ENCODE peak calls at places on chromosomes 3 and 15, in four cellular contexts. V, H, W and Y are unnamed samples.

GRCh38 chr15:38551720-38552627 is 12.6 kb downstream of the RASGRP1 start:
- DNase-seq in V (no peak), H (no peak), W (no peak), Y (no peak)

GRCh38 chr3:142022381-142022780 is 127.0 kb downstream of the TFDP2 start:
- DNase-seq in V (peak), H (no peak), W (peak), Y (no peak)

GRCh38 chr3:71753716-71754609 is at the start of gene GPR27:
- DNase-seq in V (no peak), H (no peak), W (no peak), Y (no peak)

GRCh38 chr3:41846850-41847249 is 115.1 kb downstream of the ULK4 start:
- DNase-seq in V (no peak), H (no peak), W (no peak), Y (no peak)

GRCh38 chr3:73874596-73874995 is 249.9 kb upstream of the PDZRN3 start:
- DNase-seq in V (no peak), H (no peak), W (no peak), Y (no peak)

GRCh38 chr15:32888221-32888761 is 170.5 kb downstream of the GREM1 start:
- DNase-seq in V (no peak), H (no peak), W (no peak), Y (no peak)

GRCh38 chr15:77266708-77267387 is 153.1 kb downstream of the PEAK1 start:
- DNase-seq in V (no peak), H (peak), W (no peak), Y (peak)

GRCh38 chr3:108914774-108915641 is 38.7 kb downstream of the GUCA1C start:
- DNase-seq in V (peak), H (peak), W (peak), Y (peak)

GRCh38 chr3:80232760-80233159 is 465.0 kb upstream of the ROBO1 start:
- DNase-seq in V (no peak), H (no peak), W (no peak), Y (peak)

GRCh38 chr3:57128863-57129602 is 36.1 kb downstream of the IL17RD start:
- DNase-seq in V (no peak), H (no peak), W (no peak), Y (no peak)

GRCh38 chr3:10780922-10781321 is 35.1 kb upstream of the SLC6A11 start:
- DNase-seq in V (no peak), H (no peak), W (no peak), Y (no peak)

GRCh38 chr3:10786640-10787039 is 29.4 kb upstream of the SLC6A11 start:
- DNase-seq in V (no peak), H (no peak), W (no peak), Y (no peak)

GRCh38 chr3:10782011-10782410 is 34.0 kb upstream of the SLC6A11 start:
- DNase-seq in V (no peak), H (no peak), W (no peak), Y (no peak)

GRCh38 chr3:10780243-10780642 is 35.8 kb upstream of the SLC6A11 start:
- DNase-seq in V (no peak), H (no peak), W (no peak), Y (no peak)

DNA sequence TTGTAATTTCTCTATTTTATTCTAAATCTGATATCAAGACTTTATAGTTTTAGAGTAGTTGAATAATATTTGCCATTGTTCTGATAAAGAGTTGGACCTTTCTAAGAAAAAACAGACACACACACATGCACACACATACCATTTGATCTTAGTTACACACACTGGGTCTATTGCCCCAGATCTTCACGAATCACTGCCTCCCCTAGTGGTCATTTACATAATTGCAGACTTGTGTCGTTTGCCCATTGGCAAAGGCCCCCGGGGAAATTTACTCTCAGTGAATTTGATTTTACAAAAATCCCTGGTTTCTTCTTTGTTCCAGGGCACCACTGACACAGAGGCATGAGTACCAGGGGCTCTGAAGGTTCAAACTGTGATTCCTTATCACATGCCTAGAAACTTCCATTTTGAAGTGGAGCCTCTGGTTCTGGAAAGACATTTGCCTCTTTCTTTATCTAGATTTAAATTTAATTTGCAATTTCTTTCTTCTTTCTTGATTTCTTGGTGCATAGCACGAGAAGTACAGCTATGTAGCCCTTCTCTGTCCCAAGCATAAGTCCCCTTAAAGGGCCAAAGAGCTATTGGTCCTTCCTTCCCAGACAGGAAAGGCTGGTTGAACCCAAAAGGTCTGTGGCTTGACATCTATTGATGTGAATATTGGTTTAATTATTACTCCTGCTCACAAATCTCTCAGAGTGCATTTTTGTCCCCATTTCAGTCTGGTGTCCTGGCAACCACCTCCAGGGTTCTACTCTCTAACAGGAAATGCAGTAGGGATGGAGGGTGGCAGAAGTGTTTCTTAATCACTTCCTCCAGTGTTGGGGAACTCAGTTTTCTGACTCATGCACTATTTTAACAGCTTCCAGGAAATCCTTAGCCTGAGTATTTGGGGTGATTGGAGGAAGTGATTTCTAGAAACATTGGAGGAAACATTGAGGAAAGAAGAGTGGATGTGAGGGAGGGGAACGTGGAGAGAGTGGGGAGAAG is 32.4 kb upstream of the SLC6A11 start:
- DNase-seq in V (peak), H (peak), W (no peak), Y (peak)
- TF ChIP-seq EGR1 in V (no peak), H (no peak), W (no peak), Y (no peak)

GRCh38 chr3:31960793-31961431 is 20.1 kb downstream of the OSBPL10 start:
- DNase-seq in V (no peak), H (peak), W (no peak), Y (no peak)

GRCh38 chr3:31958721-31959152 is 22.3 kb downstream of the OSBPL10 start:
- DNase-seq in V (no peak), H (no peak), W (no peak), Y (peak)

GRCh38 chr3:31962801-31963205 is 18.3 kb downstream of the OSBPL10 start:
- DNase-seq in V (no peak), H (no peak), W (no peak), Y (no peak)

GRCh38 chr3:31957106-31957505 is 24.0 kb downstream of the OSBPL10 start:
- DNase-seq in V (no peak), H (no peak), W (no peak), Y (peak)

GRCh38 chr3:31959951-31960792 is 20.9 kb downstream of the OSBPL10 start:
- DNase-seq in V (no peak), H (no peak), W (no peak), Y (no peak)
- TF ChIP-seq EGR1 in V (no peak), H (no peak), W (no peak), Y (no peak)

DNA sequence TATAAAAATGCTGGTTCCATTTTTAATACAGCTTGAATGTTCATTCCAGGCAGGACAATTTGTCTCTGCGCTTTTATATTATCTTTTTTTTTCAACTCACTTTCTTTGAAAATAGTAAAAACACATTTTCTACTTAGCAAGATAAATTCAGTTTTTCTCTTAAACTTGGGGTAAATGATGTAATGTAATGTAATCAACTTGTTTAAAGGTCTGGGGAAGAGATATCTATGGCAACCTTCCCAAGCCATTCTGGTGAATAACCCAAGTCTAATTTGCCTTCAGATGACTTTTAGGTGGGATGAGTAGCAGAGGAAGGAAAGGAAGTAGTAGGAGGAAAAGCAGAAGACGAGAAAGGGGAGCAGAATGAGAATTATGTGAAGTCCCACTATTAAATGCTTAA is 335.1 kb downstream of the SV2B start:
- DNase-seq in V (no peak), H (no peak), W (no peak), Y (no peak)
- TF ChIP-seq EGR1 in V (no peak), H (no peak), W (no peak), Y (no peak)

GRCh38 chr3:197595470-197596185 is 39.9 kb upstream of the BDH1 start:
- DNase-seq in V (no peak), H (no peak), W (no peak), Y (no peak)
- TF ChIP-seq EGR1 in V (no peak), H (no peak), W (no peak), Y (no peak)

GRCh38 chr3:61901481-61901880 is 340.1 kb downstream of the PTPRG start:
- DNase-seq in V (no peak), H (no peak), W (no peak), Y (no peak)

GRCh38 chr3:61907210-61907609 is 345.8 kb downstream of the PTPRG start:
- DNase-seq in V (no peak), H (no peak), W (no peak), Y (no peak)

GRCh38 chr3:61903074-61903473 is 341.7 kb downstream of the PTPRG start:
- DNase-seq in V (no peak), H (no peak), W (no peak), Y (no peak)

GRCh38 chr3:61901986-61902385 is 340.6 kb downstream of the PTPRG start:
- DNase-seq in V (no peak), H (no peak), W (no peak), Y (no peak)

GRCh38 chr3:61903931-61904657 is 342.7 kb downstream of the PTPRG start:
- DNase-seq in V (no peak), H (no peak), W (no peak), Y (no peak)
- TF ChIP-seq EGR1 in V (no peak), H (no peak), W (no peak), Y (no peak)

DNA sequence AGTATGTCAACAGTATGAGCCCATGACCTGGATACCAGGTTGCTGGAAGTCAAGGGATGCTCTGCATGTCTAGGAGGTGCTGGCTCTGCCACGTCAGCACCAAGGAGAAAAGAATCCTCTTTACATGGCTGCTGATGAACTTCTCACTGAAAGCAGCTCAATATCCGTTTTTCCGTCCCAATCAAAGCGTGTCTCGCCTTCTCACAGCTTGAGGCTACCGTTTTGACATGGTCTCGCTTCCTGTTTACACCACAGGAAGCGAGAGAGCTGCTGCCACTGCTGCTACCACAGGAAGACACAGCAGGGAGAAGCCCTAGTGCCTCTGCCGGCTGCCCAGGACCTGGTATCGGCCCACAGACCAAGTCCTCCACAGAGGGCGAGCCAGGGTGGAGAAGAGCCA is 27.3 kb downstream of the STARD5 start:
- DNase-seq in V (no peak), H (no peak), W (peak), Y (no peak)
- TF ChIP-seq EGR1 in V (no peak), H (no peak), W (peak), Y (no peak)

DNA sequence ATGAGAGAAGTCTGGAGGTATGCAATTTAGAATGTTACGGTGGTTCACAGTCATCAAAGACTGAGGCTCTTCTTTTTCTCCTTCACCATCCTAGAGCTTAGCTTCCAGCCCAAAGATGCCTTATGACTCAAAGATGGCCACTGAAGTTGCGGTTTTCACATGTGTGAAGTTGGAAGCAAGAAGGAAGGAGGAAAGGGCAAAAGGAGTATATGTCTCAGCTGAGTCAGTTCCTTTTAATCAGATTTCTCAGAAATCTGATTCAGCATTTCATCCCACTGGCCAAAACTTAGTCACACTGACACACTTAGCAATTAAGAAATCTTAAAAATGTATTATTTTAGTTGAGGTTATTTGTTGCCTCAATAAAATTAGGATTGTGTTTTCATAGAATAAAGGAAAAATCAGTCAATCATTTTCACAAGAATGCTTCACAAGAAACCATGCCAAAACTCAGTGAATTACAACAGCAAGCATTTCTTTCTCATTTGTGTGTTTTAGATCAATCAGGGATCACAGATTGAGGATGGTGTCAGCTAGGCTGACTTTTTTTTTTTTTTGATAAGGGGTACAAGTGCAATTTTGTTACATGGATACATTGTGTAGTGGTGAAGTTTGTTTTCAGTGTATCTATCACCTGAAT is 211.1 kb upstream of the GADL1 start:
- DNase-seq in V (no peak), H (no peak), W (no peak), Y (no peak)
- TF ChIP-seq EGR1 in V (no peak), H (no peak), W (no peak), Y (no peak)

GRCh38 chr3:4503050-4503449 is 9.9 kb downstream of the ITPR1 start:
- DNase-seq in V (no peak), H (no peak), W (no peak), Y (no peak)
- TF ChIP-seq EGR1 in V (no peak), H (no peak), W (no peak), Y (no peak)

GRCh38 chr3:123373535-123373987 is 75.3 kb downstream of the ADCY5 start:
- DNase-seq in V (peak), H (no peak), W (no peak), Y (no peak)
- TF ChIP-seq EGR1 in V (no peak), H (no peak), W (no peak), Y (no peak)